ENCODE peak calls at places on chromosomes 13 and 19, in six cellular contexts. G is CD8-positive, alpha-beta T cell; J is fibroblast of lung; P is lung; C is heart left ventricle; S is retinal pigment epithelial cell. Y is an unnamed sample.
A peak's percentile ranks its signal among the peaks of the same experiment; 100 is the strongest.

GRCh38 chr13:24627864-24628418 is 52.3 kb upstream of the ATP12A start:
- DNase-seq in G (no peak), J (no peak), P (no peak), C (no peak), S (no peak), Y (no peak)

GRCh38 chr19:53019684-53020083 is 6.0 kb downstream of the ERVV-1 start:
- DNase-seq in G (no peak), J (no peak), P (no peak), C (no peak), S (no peak), Y (no peak)

GRCh38 chr13:28138756-28139470 is 568 bp downstream of the PAN3 start:
- DNase-seq in G (peak; percentile 81), J (peak; percentile 93), P (peak; percentile 89), C (peak; percentile 88), S (peak; percentile 71), Y (peak; percentile 88)

GRCh38 chr19:5563941-5564612 is 3.7 kb downstream of the TINCR start:
- DNase-seq in G (no peak), J (no peak), P (no peak), C (no peak), S (peak; percentile 15), Y (no peak)

GRCh38 chr19:10899171-10899653 is 27.9 kb downstream of the CARM1 start:
- DNase-seq in G (no peak), J (no peak), P (peak; percentile 47), C (peak; percentile 50), S (no peak), Y (no peak)

GRCh38 chr19:18233224-18233825 is 7.1 kb upstream of the PDE4C start:
- DNase-seq in G (peak; percentile 17), J (peak; percentile 30), P (no peak), C (peak; percentile 43), S (no peak), Y (no peak)

GRCh38 chr13:22176968-22177545 is 506.2 kb downstream of the FGF9 start:
- DNase-seq in G (no peak), J (peak; percentile 7), P (no peak), C (no peak), S (no peak), Y (no peak)

GRCh38 chr19:4916292-4917082 is 7.2 kb downstream of the UHRF1 start:
- DNase-seq in G (peak; percentile 40), J (no peak), P (no peak), C (no peak), S (no peak), Y (no peak)

GRCh38 chr19:21698215-21698614 is 69.2 kb downstream of the ZNF100 start:
- DNase-seq in G (no peak), J (peak; percentile 24), P (no peak), C (no peak), S (no peak), Y (no peak)

GRCh38 chr19:56106993-56107392 is 14.1 kb downstream of the ZNF787 start:
- DNase-seq in G (no peak), J (no peak), P (no peak), C (no peak), S (no peak), Y (no peak)

GRCh38 chr19:29506619-29506911 is 19.2 kb upstream of the VSTM2B start:
- DNase-seq in G (no peak), J (no peak), P (no peak), C (no peak), S (no peak), Y (no peak)

GRCh38 chr19:40810160-40810559 is 11.2 kb downstream of the EGLN2 start:
- DNase-seq in G (no peak), J (no peak), P (no peak), C (no peak), S (no peak), Y (no peak)

GRCh38 chr13:39602614-39603366 is at the start of gene LHFPL6:
- DNase-seq in G (no peak), J (peak; percentile 80), P (peak; percentile 78), C (peak; percentile 91), S (peak; percentile 39), Y (peak; percentile 51)

GRCh38 chr13:43140985-43141384 is 117.6 kb downstream of the DNAJC15 start:
- DNase-seq in G (no peak), J (no peak), P (no peak), C (no peak), S (no peak), Y (no peak)

GRCh38 chr19:50496189-50497029 is 14.6 kb downstream of the JOSD2 start:
- DNase-seq in G (no peak), J (no peak), P (no peak), C (peak; percentile 79), S (no peak), Y (no peak)

GRCh38 chr13:33110713-33111413 is 94.6 kb downstream of the KL start:
- DNase-seq in G (no peak), J (peak; percentile 71), P (no peak), C (peak; percentile 67), S (no peak), Y (no peak)

GRCh38 chr19:6213696-6214585 is 65.8 kb downstream of the MLLT1 start:
- DNase-seq in G (no peak), J (no peak), P (no peak), C (no peak), S (no peak), Y (no peak)

GRCh38 chr19:50972795-50973376 is 3.5 kb upstream of the KLK6 start:
- DNase-seq in G (no peak), J (no peak), P (no peak), C (no peak), S (no peak), Y (no peak)

GRCh38 chr19:17205237-17206140 is 9.7 kb upstream of the USE1 start:
- DNase-seq in G (peak; percentile 37), J (peak; percentile 64), P (peak; percentile 68), C (peak; percentile 56), S (no peak), Y (no peak)

GRCh38 chr13:91139232-91139631 is 208.3 kb upstream of the MIR17HG start:
- DNase-seq in G (no peak), J (no peak), P (no peak), C (no peak), S (no peak), Y (no peak)

GRCh38 chr19:39196860-39197562 is at the start of gene NCCRP1:
- DNase-seq in G (no peak), J (no peak), P (no peak), C (no peak), S (no peak), Y (no peak)

DNA sequence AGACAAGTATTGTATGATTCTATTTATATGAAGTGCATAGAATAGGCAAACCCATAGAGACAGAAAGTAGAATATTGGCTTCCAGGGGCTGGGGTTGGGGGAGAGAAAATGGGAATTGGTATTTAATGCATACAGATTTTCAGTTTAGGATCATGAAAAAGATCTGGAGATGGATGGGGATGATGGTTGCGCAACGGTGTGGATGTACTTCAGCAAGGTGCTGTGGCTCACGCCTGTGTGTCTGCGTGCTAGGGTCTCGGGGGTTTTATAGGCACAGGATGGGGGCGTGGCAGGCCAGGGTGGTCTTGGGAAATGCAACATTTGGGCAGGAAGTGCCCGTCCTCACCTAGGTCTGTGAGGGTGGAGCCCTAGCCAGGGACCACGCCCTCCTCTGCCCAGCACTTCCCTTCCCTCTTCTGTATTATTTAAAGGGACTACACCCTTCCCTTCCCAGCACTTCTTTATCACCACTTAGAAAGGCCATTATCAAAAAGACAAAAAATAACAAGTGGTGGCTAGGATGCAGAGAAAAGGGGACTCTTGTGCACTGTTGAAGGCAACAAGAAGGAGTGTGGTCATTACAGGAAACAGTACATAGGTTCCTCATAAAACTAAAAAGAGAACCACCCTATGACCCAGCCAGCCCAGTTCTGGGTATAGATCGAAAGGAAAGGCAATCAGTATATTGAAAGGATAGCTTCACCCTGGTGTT is 29.0 kb downstream of the LILRB4 start:
- DNase-seq in G (no peak), J (no peak), P (no peak), C (no peak), S (no peak), Y (no peak)
- H3K4me3 ChIP-seq in G (no peak overlapping the region), J (no peak overlapping the region), P (no peak overlapping the region), C (no peak overlapping the region), S (no peak overlapping the region), Y (no peak overlapping the region)

GRCh38 chr19:57803594-57804325 is 11.0 kb downstream of the ZNF552 start:
- DNase-seq in G (no peak), J (peak; percentile 58), P (no peak), C (no peak), S (peak; percentile 59), Y (peak; percentile 56)

GRCh38 chr19:57807541-57807940 is 7.2 kb downstream of the ZNF552 start:
- DNase-seq in G (no peak), J (no peak), P (no peak), C (no peak), S (no peak), Y (no peak)

GRCh38 chr19:57800696-57801095 is 14.0 kb downstream of the ZNF552 start:
- DNase-seq in G (no peak), J (no peak), P (no peak), C (no peak), S (no peak), Y (no peak)

GRCh38 chr19:57803265-57803593 is 11.5 kb downstream of the ZNF552 start:
- DNase-seq in G (no peak), J (no peak), P (no peak), C (no peak), S (no peak), Y (no peak)

GRCh38 chr19:57802269-57802668 is 12.4 kb downstream of the ZNF552 start:
- DNase-seq in G (no peak), J (no peak), P (no peak), C (no peak), S (no peak), Y (no peak)
- H3K4me3 ChIP-seq in G (no peak overlapping the region), J (no peak overlapping the region), P (no peak overlapping the region), C (no peak overlapping the region), S (no peak overlapping the region), Y (no peak overlapping the region)

GRCh38 chr19:1267441-1268391 is 1.4 kb upstream of the CIRBP start:
- DNase-seq in G (no peak), J (no peak), P (no peak), C (peak; percentile 49), S (no peak), Y (no peak)
- H3K4me3 ChIP-seq in G (no peak overlapping the region), J (peak overlapping the region; percentile 61), P (no peak overlapping the region), C (peak overlapping the region; percentile 92), S (peak overlapping the region; percentile 44), Y (peak overlapping the region; percentile 56)

GRCh38 chr13:45198041-45198440 is 2.8 kb downstream of the KCTD4 start:
- DNase-seq in G (no peak), J (no peak), P (no peak), C (no peak), S (no peak), Y (no peak)

GRCh38 chr13:45196622-45197021 is 4.2 kb downstream of the KCTD4 start:
- DNase-seq in G (no peak), J (no peak), P (no peak), C (no peak), S (no peak), Y (no peak)

GRCh38 chr13:45199716-45200115 is 1.1 kb downstream of the KCTD4 start:
- DNase-seq in G (no peak), J (no peak), P (no peak), C (no peak), S (no peak), Y (no peak)

GRCh38 chr13:45200701-45201230 is at the start of gene KCTD4:
- DNase-seq in G (no peak), J (no peak), P (no peak), C (no peak), S (no peak), Y (no peak)

DNA sequence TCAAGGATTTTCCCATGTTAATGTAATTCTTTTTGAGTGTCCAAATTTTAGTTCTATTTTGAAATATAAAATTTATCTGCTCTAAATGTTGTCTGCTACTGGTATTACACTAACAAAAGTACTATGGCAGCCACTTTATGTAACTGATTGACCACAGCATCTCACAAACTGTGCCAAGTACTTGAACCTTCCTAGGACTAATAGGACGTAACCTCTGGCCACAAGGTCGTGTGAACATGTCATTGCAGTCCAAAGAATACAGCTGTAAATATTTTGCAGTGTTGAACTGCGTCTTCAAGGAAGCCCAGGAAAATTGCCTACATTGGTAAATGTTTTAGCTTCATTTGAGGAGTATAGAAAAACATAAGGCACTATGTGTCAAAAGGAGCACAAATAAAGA is 1.9 kb downstream of the KCTD4 start:
- DNase-seq in G (no peak), J (peak; percentile 28), P (no peak), C (no peak), S (no peak), Y (no peak)
- H3K4me3 ChIP-seq in G (no peak overlapping the region), J (no peak overlapping the region), P (no peak overlapping the region), C (no peak overlapping the region), S (no peak overlapping the region), Y (no peak overlapping the region)